ENCODE peak calls at places on chromosomes 13 and 19, in eight cellular contexts. V, O, K, Q, U, W, G and X are unnamed samples.

GRCh38 chr19:56639217-56639616 is 3.7 kb upstream of the SMIM17 start:
- DNase-seq in K (no peak), Q (peak), W (no peak), V (no peak), O (peak), U (no peak), G (no peak), X (no peak)

GRCh38 chr13:95115525-95115924 is 185.7 kb downstream of the ABCC4 start:
- DNase-seq in O (no peak), K (no peak), Q (no peak), W (peak), G (no peak), V (no peak), U (no peak), X (no peak)

GRCh38 chr19:16061943-16062342 is 14.4 kb upstream of the TPM4 start:
- DNase-seq in W (no peak), Q (no peak), U (no peak), G (no peak), K (no peak), O (no peak), V (no peak), X (no peak)

GRCh38 chr19:42286349-42287016 is 15.4 kb upstream of the PRR19 start:
- DNase-seq in V (no peak), U (peak), Q (no peak), O (no peak), K (peak), W (peak), G (no peak), X (no peak)

GRCh38 chr19:30046522-30046921 is 104.5 kb downstream of the URI1 start:
- DNase-seq in Q (no peak), G (no peak), K (no peak), V (peak), U (no peak), W (no peak), O (peak), X (peak)

GRCh38 chr19:3483226-3483628 is at the start of gene SMIM44:
- DNase-seq in Q (no peak), K (no peak), V (no peak), U (no peak), O (no peak), G (no peak), W (peak), X (no peak)

GRCh38 chr19:2428027-2428690 is 773 bp upstream of the TIMM13 start:
- DNase-seq in K (peak), V (no peak), W (peak), G (no peak), O (peak), Q (no peak), U (no peak), X (no peak)

GRCh38 chr19:35328851-35329285 is at the start of gene CD22:
- DNase-seq in U (no peak), K (no peak), G (no peak), V (peak), Q (peak), W (no peak), O (no peak), X (no peak)

GRCh38 chr13:75186384-75186783 is 295.6 kb downstream of the TBC1D4 start:
- DNase-seq in G (no peak), O (no peak), Q (no peak), U (no peak), V (no peak), W (no peak), K (no peak), X (no peak)

GRCh38 chr19:8336665-8337064 is 6.4 kb downstream of the KANK3 start:
- DNase-seq in G (no peak), W (no peak), K (no peak), V (no peak), U (no peak), O (no peak), Q (no peak), X (no peak)

GRCh38 chr19:29640231-29640630 is 25.0 kb upstream of the PLEKHF1 start:
- DNase-seq in O (no peak), W (no peak), U (no peak), K (no peak), Q (no peak), V (no peak), G (no peak), X (no peak)

GRCh38 chr13:34139660-34140059 is 321.7 kb downstream of the RFC3 start:
- DNase-seq in K (no peak), G (no peak), U (no peak), O (no peak), Q (no peak), V (no peak), W (no peak), X (no peak)

GRCh38 chr19:2190848-2191455 is 27.2 kb downstream of the DOT1L start:
- DNase-seq in V (no peak), K (no peak), O (no peak), W (no peak), G (no peak), U (no peak), Q (no peak), X (no peak)

GRCh38 chr13:74214321-74214720 is 80.1 kb upstream of the KLF12 start:
- DNase-seq in U (no peak), W (no peak), G (no peak), K (no peak), O (no peak), Q (no peak), V (no peak), X (no peak)

GRCh38 chr19:13430790-13431582 is 75.3 kb downstream of the CACNA1A start:
- DNase-seq in K (no peak), O (peak), G (no peak), Q (peak), U (peak), W (peak), V (no peak), X (no peak)

GRCh38 chr19:42601811-42602443 is 7.2 kb upstream of the CEACAM8 start:
- DNase-seq in U (peak), K (no peak), O (peak), Q (peak), V (no peak), G (no peak), W (no peak), X (no peak)

GRCh38 chr19:43380008-43380407 is 26.5 kb downstream of the CD177 start:
- DNase-seq in G (no peak), V (no peak), K (no peak), W (no peak), U (no peak), O (peak), Q (no peak), X (no peak)

GRCh38 chr19:55174425-55175116 is 5.5 kb downstream of the SYT5 start:
- DNase-seq in V (no peak), U (peak), G (no peak), O (no peak), Q (no peak), K (no peak), W (no peak), X (no peak)

GRCh38 chr13:112961457-112962369 is 7.3 kb upstream of the MCF2L start:
- DNase-seq in U (no peak), K (peak), W (no peak), V (no peak), Q (no peak), G (peak), O (no peak), X (no peak)

GRCh38 chr13:98820744-98821371 is 68.4 kb upstream of the SLC15A1 start:
- DNase-seq in G (no peak), O (no peak), V (no peak), W (no peak), U (no peak), Q (no peak), K (no peak), X (no peak)

GRCh38 chr13:98819382-98819781 is 66.9 kb upstream of the SLC15A1 start:
- DNase-seq in U (no peak), O (no peak), G (no peak), W (no peak), V (no peak), Q (no peak), K (no peak), X (no peak)

GRCh38 chr13:98823442-98823841 is 71.0 kb upstream of the SLC15A1 start:
- DNase-seq in U (no peak), O (no peak), K (no peak), G (no peak), V (no peak), Q (no peak), W (no peak), X (no peak)

GRCh38 chr13:98822238-98822606 is 69.8 kb upstream of the SLC15A1 start:
- DNase-seq in V (no peak), Q (no peak), G (no peak), O (no peak), K (no peak), U (no peak), W (no peak), X (no peak)

DNA sequence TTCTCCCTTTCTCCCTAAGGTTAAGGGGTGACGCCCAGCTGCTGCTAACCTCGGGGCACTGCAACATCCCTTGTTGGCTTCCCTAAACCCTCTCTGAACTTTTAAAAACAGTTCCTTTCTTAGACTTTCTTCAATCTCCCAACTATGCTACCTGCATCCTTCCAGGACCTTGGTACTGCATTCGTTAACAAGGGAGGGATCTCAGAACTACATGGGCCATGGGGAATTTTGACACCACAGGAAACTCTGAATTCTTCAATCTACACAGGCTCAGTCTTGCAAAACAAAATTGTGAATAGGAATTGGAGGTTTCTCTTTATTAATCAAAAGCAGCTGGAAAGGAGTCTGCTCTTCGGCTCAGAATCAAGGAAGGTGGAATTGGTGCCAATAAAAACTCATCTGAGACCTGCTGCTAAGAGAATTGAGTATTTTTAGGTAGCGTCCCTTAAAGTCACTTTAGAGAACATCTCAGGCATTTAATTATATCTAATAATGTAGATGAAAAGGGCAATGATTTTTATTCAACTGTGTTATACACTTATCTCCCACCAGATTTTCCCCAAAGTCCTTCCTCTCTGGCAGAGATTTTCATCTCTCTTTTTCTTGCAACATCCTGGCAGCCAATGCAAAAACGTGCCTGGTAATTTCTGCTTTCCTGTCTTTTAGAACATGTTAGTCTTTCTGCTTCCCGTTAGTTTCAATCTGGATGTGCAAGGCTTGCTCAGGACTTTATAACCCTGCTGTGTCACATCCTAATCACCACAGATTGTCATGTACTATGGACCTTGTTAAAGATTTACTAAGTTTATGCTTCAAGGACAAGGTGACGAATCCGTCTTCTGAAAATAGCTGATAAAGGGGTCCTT is 69.1 kb upstream of the SLC15A1 start:
- DNase-seq in V (no peak), Q (no peak), W (no peak), U (no peak), K (no peak), G (no peak), O (peak), X (peak)
- H3K27ac ChIP-seq in V (no peak), Q (no peak), W (peak), U (no peak), K (peak), G (peak), O (peak), X (peak)

GRCh38 chr19:52785506-52785905 is 1.1 kb downstream of the ZNF600 start:
- DNase-seq in W (no peak), G (no peak), V (no peak), K (no peak), U (no peak), O (no peak), Q (no peak), X (no peak)
- H3K4me3 ChIP-seq in W (peak), G (peak), V (peak), K (no peak), U (peak), O (peak), Q (no peak), X (no peak)

GRCh38 chr13:21051675-21052074 is 9.7 kb downstream of the LATS2 start:
- DNase-seq in W (no peak), G (no peak), K (no peak), O (no peak), V (no peak), U (no peak), Q (no peak), X (no peak)
- TF ChIP-seq POLR2AphosphoS5 in W (no peak), G (no peak), K (no peak), O (no peak), V (no peak), U (no peak), Q (no peak), X (no peak)

GRCh38 chr19:31126236-31126635 is 223.0 kb downstream of the TSHZ3 start:
- DNase-seq in V (no peak), K (peak), U (no peak), O (no peak), W (no peak), Q (no peak), G (no peak), X (no peak)
- H3K27ac ChIP-seq in V (no peak), K (no peak), U (no peak), O (no peak), W (no peak), Q (no peak), G (no peak), X (no peak)

GRCh38 chr13:46948338-46948737 is 51.5 kb upstream of the HTR2A start:
- DNase-seq in W (no peak), K (no peak), Q (no peak), O (no peak), V (no peak), G (no peak), U (no peak), X (no peak)

GRCh38 chr13:46947425-46948191 is 50.8 kb upstream of the HTR2A start:
- DNase-seq in K (no peak), W (no peak), Q (no peak), O (peak), V (no peak), G (no peak), U (no peak), X (no peak)

GRCh38 chr13:46953331-46953730 is 56.5 kb upstream of the HTR2A start:
- DNase-seq in G (no peak), K (no peak), W (no peak), O (no peak), Q (no peak), U (no peak), V (no peak), X (no peak)

GRCh38 chr13:46949211-46949610 is 52.4 kb upstream of the HTR2A start:
- DNase-seq in Q (no peak), G (no peak), O (no peak), K (no peak), W (no peak), V (no peak), U (no peak), X (no peak)

DNA sequence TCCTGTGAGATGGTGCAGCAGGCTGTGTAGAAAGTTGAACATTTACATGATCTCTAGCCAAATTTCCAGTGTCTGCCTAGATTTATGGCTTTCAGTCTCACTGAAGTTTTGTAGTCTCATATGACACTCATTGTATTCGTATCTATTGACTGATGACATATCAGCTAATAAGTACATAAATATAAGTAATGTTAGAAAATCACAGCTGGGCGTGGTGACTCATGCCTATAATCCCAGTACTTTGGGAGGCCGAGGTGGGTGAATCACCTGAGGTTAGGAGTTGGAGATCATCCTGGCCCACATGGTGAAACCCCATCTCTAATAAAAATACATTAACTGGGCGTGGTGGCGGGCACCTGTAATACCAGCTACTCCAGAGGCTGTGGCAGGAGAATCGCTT is 54.7 kb upstream of the HTR2A start:
- DNase-seq in V (no peak), W (no peak), K (no peak), O (no peak), U (no peak), Q (no peak), G (no peak), X (no peak)
- H3K4me3 ChIP-seq in V (no peak), W (no peak), K (no peak), O (no peak), U (no peak), Q (no peak), G (no peak), X (no peak)

DNA sequence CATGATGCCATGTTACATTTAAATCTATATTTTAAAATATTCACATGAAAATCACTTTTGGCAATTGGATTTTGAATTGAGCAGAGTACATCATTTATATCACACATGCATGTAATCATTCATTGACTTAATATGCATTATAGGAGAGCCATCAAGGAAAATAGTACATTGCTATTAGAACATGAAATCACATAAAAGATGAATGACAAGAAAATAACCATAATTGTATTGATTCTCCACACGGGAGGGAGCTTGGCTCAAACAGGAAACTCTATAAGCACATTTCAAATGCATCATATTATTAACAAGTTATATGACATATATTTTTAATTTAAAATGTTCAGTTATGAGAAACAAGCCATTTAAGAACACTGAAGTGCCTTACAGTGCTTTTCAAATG is 208.6 kb upstream of the PRR20A start:
- DNase-seq in O (no peak), U (no peak), W (no peak), V (no peak), G (no peak), Q (no peak), K (no peak), X (no peak)
- TF ChIP-seq POLR2AphosphoS5 in O (no peak), U (no peak), W (no peak), V (no peak), G (no peak), Q (no peak), K (no peak), X (no peak)

GRCh38 chr19:566403-566802 is 6.0 kb upstream of the BSG start:
- DNase-seq in G (no peak), O (peak), W (no peak), K (peak), U (peak), V (no peak), Q (peak), X (peak)

GRCh38 chr19:571127-571974 is 1.0 kb upstream of the BSG start:
- DNase-seq in U (peak), Q (peak), O (peak), G (peak), K (no peak), V (peak), W (peak), X (no peak)

GRCh38 chr19:570315-570714 is 2.1 kb upstream of the BSG start:
- DNase-seq in K (no peak), Q (no peak), G (no peak), V (no peak), U (peak), O (no peak), W (no peak), X (no peak)

GRCh38 chr19:567296-567900 is 5.0 kb upstream of the BSG start:
- DNase-seq in G (no peak), W (no peak), Q (no peak), V (no peak), K (peak), O (peak), U (no peak), X (no peak)

DNA sequence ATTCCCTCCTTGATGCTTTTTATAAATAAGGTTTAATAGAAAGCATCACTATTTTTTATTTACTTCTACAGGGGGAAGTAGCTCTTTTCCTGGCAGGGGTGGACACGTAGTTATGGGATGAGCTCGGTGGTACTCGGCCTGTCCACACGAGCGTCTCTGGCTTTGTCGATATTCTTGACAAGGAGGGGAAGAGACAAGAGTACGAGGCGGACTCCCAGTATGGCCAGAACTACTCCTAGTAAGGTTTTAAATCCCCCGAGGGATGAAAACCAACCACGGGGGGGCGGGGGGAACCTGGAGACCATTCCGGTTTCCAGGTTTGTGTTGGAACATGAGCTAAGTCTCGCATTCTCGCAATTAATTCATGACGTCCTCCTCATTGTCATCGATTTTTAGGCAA is 5.6 kb upstream of the BSG start:
- DNase-seq in V (no peak), Q (no peak), U (no peak), K (peak), W (no peak), G (no peak), O (no peak), X (no peak)
- H3K27ac ChIP-seq in V (no peak), Q (peak), U (peak), K (peak), W (peak), G (no peak), O (no peak), X (peak)

GRCh38 chr13:98677398-98677797 is 75.1 kb downstream of the SLC15A1 start:
- DNase-seq in Q (no peak), U (no peak), W (no peak), K (no peak), O (no peak), G (no peak), V (no peak), X (no peak)
- H3K4me3 ChIP-seq in Q (no peak), U (no peak), W (no peak), K (no peak), O (no peak), G (no peak), V (no peak), X (no peak)

GRCh38 chr13:19586904-19587634 is 25.7 kb upstream of the TPTE2 start:
- DNase-seq in Q (peak), U (peak), W (peak), V (peak), K (no peak), O (peak), G (no peak), X (peak)
- TF ChIP-seq POLR2AphosphoS5 in Q (peak), U (no peak), W (no peak), V (peak), K (no peak), O (no peak), G (no peak), X (peak)